ENCODE peak calls at places on chromosomes 12 and 14, in six cellular contexts. One of them, this sample, is unnamed.

GRCh38 chr14:44529026-44529425 is 21.9 kb upstream of the FSCB start:
- DNase-seq in GM12878: no peak
- DNase-seq in A549: no peak
- DNase-seq in K562: no peak
- DNase-seq in IMR-90: no peak
- DNase-seq in HepG2: no peak
- DNase-seq in this sample: no peak

GRCh38 chr14:24058260-24058950 is 6.6 kb downstream of the CARMIL3 start:
- DNase-seq in K562: no peak
- DNase-seq in IMR-90: peak
- DNase-seq in GM12878: no peak
- DNase-seq in HepG2: peak
- DNase-seq in A549: peak
- DNase-seq in this sample: peak

GRCh38 chr12:25051583-25052190 is 102.8 kb upstream of the BCAT1 start:
- DNase-seq in HepG2: no peak
- DNase-seq in K562: no peak
- DNase-seq in A549: no peak
- DNase-seq in IMR-90: no peak
- DNase-seq in GM12878: peak
- DNase-seq in this sample: no peak

GRCh38 chr12:6965714-6966113 is 4.8 kb downstream of the PHB2 start:
- DNase-seq in IMR-90: no peak
- DNase-seq in HepG2: no peak
- DNase-seq in GM12878: no peak
- DNase-seq in A549: no peak
- DNase-seq in K562: no peak
- DNase-seq in this sample: no peak

GRCh38 chr14:96139879-96140278 is 64.8 kb upstream of the BDKRB2 start:
- DNase-seq in A549: no peak
- DNase-seq in IMR-90: peak
- DNase-seq in GM12878: no peak
- DNase-seq in HepG2: no peak
- DNase-seq in K562: no peak
- DNase-seq in this sample: no peak

GRCh38 chr14:23750357-23750756 is 114.2 kb downstream of the DHRS2 start:
- DNase-seq in GM12878: no peak
- DNase-seq in A549: no peak
- DNase-seq in HepG2: no peak
- DNase-seq in K562: no peak
- DNase-seq in IMR-90: no peak
- DNase-seq in this sample: no peak

GRCh38 chr12:16166563-16167470 is 110.7 kb downstream of the SLC15A5 start:
- DNase-seq in GM12878: no peak
- DNase-seq in K562: no peak
- DNase-seq in A549: no peak
- DNase-seq in IMR-90: no peak
- DNase-seq in HepG2: no peak
- DNase-seq in this sample: no peak

GRCh38 chr12:6790496-6791150 is 1.3 kb downstream of the CD4 start:
- DNase-seq in GM12878: no peak
- DNase-seq in A549: no peak
- DNase-seq in HepG2: no peak
- DNase-seq in K562: no peak
- DNase-seq in IMR-90: no peak
- DNase-seq in this sample: no peak

GRCh38 chr12:24853588-24853987 is 95.3 kb downstream of the BCAT1 start:
- DNase-seq in GM12878: no peak
- DNase-seq in A549: no peak
- DNase-seq in HepG2: no peak
- DNase-seq in K562: peak
- DNase-seq in IMR-90: peak
- DNase-seq in this sample: no peak

GRCh38 chr14:96792003-96792402 is 5.2 kb upstream of the VRK1 start:
- DNase-seq in IMR-90: no peak
- DNase-seq in GM12878: no peak
- DNase-seq in K562: no peak
- DNase-seq in A549: no peak
- DNase-seq in HepG2: no peak
- DNase-seq in this sample: no peak

GRCh38 chr14:82905762-82906161 is 1372.1 kb upstream of the SEL1L start:
- DNase-seq in HepG2: no peak
- DNase-seq in K562: no peak
- DNase-seq in A549: no peak
- DNase-seq in IMR-90: no peak
- DNase-seq in GM12878: no peak
- DNase-seq in this sample: no peak

GRCh38 chr12:103586132-103586531 is 941 bp upstream of the STAB2 start:
- DNase-seq in GM12878: no peak
- DNase-seq in A549: no peak
- DNase-seq in K562: no peak
- DNase-seq in HepG2: no peak
- DNase-seq in IMR-90: no peak
- DNase-seq in this sample: no peak

GRCh38 chr12:107884769-107885694 is 110.5 kb downstream of the ASCL4 start:
- DNase-seq in K562: peak
- DNase-seq in IMR-90: peak
- DNase-seq in GM12878: no peak
- DNase-seq in A549: peak
- DNase-seq in HepG2: peak
- DNase-seq in this sample: peak

GRCh38 chr12:130710733-130711080 is 5.4 kb downstream of the RIMBP2 start:
- DNase-seq in IMR-90: no peak
- DNase-seq in GM12878: no peak
- DNase-seq in K562: no peak
- DNase-seq in HepG2: no peak
- DNase-seq in A549: no peak
- DNase-seq in this sample: no peak

GRCh38 chr12:67630373-67631088 is 18.0 kb upstream of the DYRK2 start:
- DNase-seq in HepG2: peak
- DNase-seq in A549: no peak
- DNase-seq in GM12878: peak
- DNase-seq in IMR-90: no peak
- DNase-seq in K562: no peak
- DNase-seq in this sample: peak

GRCh38 chr12:120761581-120761980 is 36.0 kb downstream of the ACADS start:
- DNase-seq in A549: no peak
- DNase-seq in HepG2: no peak
- DNase-seq in K562: no peak
- DNase-seq in GM12878: no peak
- DNase-seq in IMR-90: peak
- DNase-seq in this sample: no peak

GRCh38 chr14:69048456-69048855 is 69.4 kb upstream of the ACTN1 start:
- DNase-seq in GM12878: no peak
- DNase-seq in A549: no peak
- DNase-seq in HepG2: no peak
- DNase-seq in IMR-90: no peak
- DNase-seq in K562: no peak
- DNase-seq in this sample: no peak

GRCh38 chr14:68891851-68892660 is 87.0 kb downstream of the ACTN1 start:
- DNase-seq in IMR-90: peak
- DNase-seq in A549: no peak
- DNase-seq in HepG2: no peak
- DNase-seq in K562: peak
- DNase-seq in GM12878: no peak
- DNase-seq in this sample: no peak

GRCh38 chr14:61034416-61035100 is 53.5 kb downstream of the SLC38A6 start:
- DNase-seq in K562: no peak
- DNase-seq in A549: no peak
- DNase-seq in HepG2: no peak
- DNase-seq in IMR-90: no peak
- DNase-seq in GM12878: peak
- DNase-seq in this sample: no peak

GRCh38 chr12:127162902-127163301 is 1104.1 kb upstream of the TMEM132C start:
- DNase-seq in A549: peak
- DNase-seq in HepG2: no peak
- DNase-seq in GM12878: peak
- DNase-seq in IMR-90: peak
- DNase-seq in K562: peak
- DNase-seq in this sample: no peak

GRCh38 chr14:100692859-100693558 is 33.7 kb upstream of the DLK1 start:
- DNase-seq in A549: peak
- DNase-seq in HepG2: peak
- DNase-seq in GM12878: no peak
- DNase-seq in IMR-90: peak
- DNase-seq in K562: no peak
- DNase-seq in this sample: no peak

GRCh38 chr12:130146532-130146931 is 15.7 kb upstream of the FZD10 start:
- DNase-seq in K562: no peak
- DNase-seq in HepG2: no peak
- DNase-seq in GM12878: no peak
- DNase-seq in IMR-90: no peak
- DNase-seq in A549: no peak
- DNase-seq in this sample: no peak

DNA sequence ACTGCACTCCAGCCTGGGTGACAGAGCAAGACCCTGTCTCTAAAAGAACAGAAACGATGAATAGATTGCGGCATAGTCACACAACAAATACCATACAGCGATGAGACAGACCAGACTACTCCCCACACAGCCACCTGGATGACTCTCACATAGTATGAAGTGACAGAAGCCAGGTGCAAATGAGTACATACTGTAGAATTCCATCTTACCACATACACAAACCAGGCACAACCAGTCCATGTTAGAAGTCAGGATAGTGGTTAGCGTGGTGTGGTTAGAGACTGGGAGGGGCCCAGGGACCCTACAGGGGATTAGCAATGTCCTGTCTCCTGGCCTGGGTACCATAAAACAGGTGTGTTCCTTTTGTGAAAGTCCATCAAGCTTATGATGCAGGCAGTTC is 53.8 kb downstream of the FAM222A start:
- DNase-seq in K562: no peak
- DNase-seq in GM12878: no peak
- DNase-seq in HepG2: no peak
- DNase-seq in A549: no peak
- DNase-seq in IMR-90: no peak
- DNase-seq in this sample: peak
- TF ChIP-seq SMC3 in K562: no peak
- TF ChIP-seq SMC3 in GM12878: no peak
- TF ChIP-seq SMC3 in HepG2: no peak
- TF ChIP-seq SMC3 in A549: no peak
- TF ChIP-seq SMC3 in IMR-90: no peak
- TF ChIP-seq SMC3 in this sample: no peak

GRCh38 chr14:21802441-21802840 is 128.8 kb upstream of the OR4E1 start:
- DNase-seq in K562: no peak
- DNase-seq in HepG2: no peak
- DNase-seq in A549: no peak
- DNase-seq in IMR-90: no peak
- DNase-seq in GM12878: no peak
- DNase-seq in this sample: no peak

GRCh38 chr14:21795456-21795855 is 121.8 kb upstream of the OR4E1 start:
- DNase-seq in HepG2: no peak
- DNase-seq in GM12878: no peak
- DNase-seq in A549: no peak
- DNase-seq in K562: no peak
- DNase-seq in IMR-90: no peak
- DNase-seq in this sample: no peak

GRCh38 chr14:21791749-21792148 is 118.1 kb upstream of the OR4E1 start:
- DNase-seq in GM12878: no peak
- DNase-seq in HepG2: no peak
- DNase-seq in A549: no peak
- DNase-seq in K562: no peak
- DNase-seq in IMR-90: no peak
- DNase-seq in this sample: no peak

GRCh38 chr14:21796912-21797311 is 123.3 kb upstream of the OR4E1 start:
- DNase-seq in IMR-90: peak
- DNase-seq in GM12878: no peak
- DNase-seq in K562: no peak
- DNase-seq in HepG2: no peak
- DNase-seq in A549: no peak
- DNase-seq in this sample: no peak
- TF ChIP-seq SMC3 in IMR-90: no peak
- TF ChIP-seq SMC3 in GM12878: no peak
- TF ChIP-seq SMC3 in K562: no peak
- TF ChIP-seq SMC3 in HepG2: no peak
- TF ChIP-seq SMC3 in A549: no peak
- TF ChIP-seq SMC3 in this sample: no peak

DNA sequence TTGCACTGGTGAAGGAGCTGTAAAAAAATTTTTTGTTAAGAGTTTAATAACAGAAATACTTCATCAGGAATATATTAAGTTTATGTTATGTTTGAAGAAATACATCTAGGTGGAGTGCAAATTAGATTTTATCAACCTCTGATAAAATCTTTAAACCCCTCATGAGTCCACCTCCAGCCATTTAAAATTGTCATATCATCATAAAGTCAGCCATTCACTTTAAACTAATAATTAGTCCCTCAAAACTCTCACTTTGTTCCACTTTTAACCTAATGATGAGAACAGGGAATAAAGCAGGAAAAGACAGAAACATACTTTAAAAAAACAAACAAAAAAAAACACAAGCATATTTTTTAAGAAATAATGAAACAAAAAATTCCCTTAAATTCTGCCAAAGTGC is 25.1 kb downstream of the ZFC3H1 start:
- DNase-seq in GM12878: no peak
- DNase-seq in HepG2: no peak
- DNase-seq in K562: no peak
- DNase-seq in IMR-90: no peak
- DNase-seq in A549: no peak
- DNase-seq in this sample: no peak
- TF ChIP-seq SMC3 in GM12878: no peak
- TF ChIP-seq SMC3 in HepG2: no peak
- TF ChIP-seq SMC3 in K562: no peak
- TF ChIP-seq SMC3 in IMR-90: no peak
- TF ChIP-seq SMC3 in A549: no peak
- TF ChIP-seq SMC3 in this sample: no peak

GRCh38 chr12:50040657-50041056 is 15.4 kb upstream of the RACGAP1 start:
- DNase-seq in IMR-90: no peak
- DNase-seq in K562: no peak
- DNase-seq in HepG2: no peak
- DNase-seq in GM12878: no peak
- DNase-seq in A549: no peak
- DNase-seq in this sample: no peak

GRCh38 chr12:50041461-50041860 is 15.9 kb upstream of the ASIC1 start:
- DNase-seq in A549: no peak
- DNase-seq in HepG2: no peak
- DNase-seq in GM12878: no peak
- DNase-seq in IMR-90: no peak
- DNase-seq in K562: no peak
- DNase-seq in this sample: no peak

GRCh38 chr12:50043308-50043707 is 14.1 kb upstream of the ASIC1 start:
- DNase-seq in IMR-90: no peak
- DNase-seq in HepG2: no peak
- DNase-seq in A549: no peak
- DNase-seq in GM12878: no peak
- DNase-seq in K562: no peak
- DNase-seq in this sample: no peak

GRCh38 chr12:50042693-50043092 is 14.7 kb upstream of the ASIC1 start:
- DNase-seq in IMR-90: no peak
- DNase-seq in K562: no peak
- DNase-seq in GM12878: no peak
- DNase-seq in A549: no peak
- DNase-seq in HepG2: no peak
- DNase-seq in this sample: no peak

DNA sequence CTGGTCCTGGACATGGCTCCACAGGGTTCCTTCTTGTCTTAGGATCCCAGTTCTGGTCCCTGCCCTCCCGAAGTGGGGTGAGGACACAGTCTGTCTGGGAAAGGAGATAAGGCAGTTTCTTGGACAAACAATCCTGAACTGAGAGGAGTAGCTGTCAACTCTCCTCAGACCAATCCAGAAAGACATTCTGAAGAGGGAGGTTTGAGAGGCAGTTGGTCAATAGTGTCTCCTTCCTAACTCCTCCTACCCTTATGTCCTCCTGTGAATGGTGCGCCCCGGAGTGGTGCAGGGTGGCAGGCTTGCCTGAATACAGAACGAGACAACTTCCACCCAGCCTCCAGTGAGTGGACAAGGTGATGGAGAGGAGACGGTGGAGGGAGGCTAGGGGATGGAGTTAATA is 15.4 kb upstream of the ASIC1 start:
- DNase-seq in K562: peak
- DNase-seq in HepG2: no peak
- DNase-seq in A549: no peak
- DNase-seq in GM12878: no peak
- DNase-seq in IMR-90: no peak
- DNase-seq in this sample: no peak
- TF ChIP-seq SMC3 in K562: no peak
- TF ChIP-seq SMC3 in HepG2: no peak
- TF ChIP-seq SMC3 in A549: no peak
- TF ChIP-seq SMC3 in GM12878: no peak
- TF ChIP-seq SMC3 in IMR-90: no peak
- TF ChIP-seq SMC3 in this sample: no peak